ENCODE peak calls at places on chromosomes 13 and 19, in seven cellular contexts. R, I, P, Q, W, L and B are unnamed samples.

GRCh38 chr19:55358943-55359908 is 3.8 kb downstream of the GARIN5B start:
- DNase-seq in R (no peak), I (no peak), P (no peak), Q (no peak), W (no peak), L (no peak), B (peak; percentile 90)

GRCh38 chr13:48828962-48829405 is 146.7 kb upstream of the FNDC3A start:
- DNase-seq in R (no peak), I (no peak), P (no peak), Q (peak; percentile 41), W (no peak), L (no peak), B (peak; percentile 44)

GRCh38 chr13:49635599-49636433 is 7.5 kb downstream of the ARL11 start:
- DNase-seq in R (no peak), I (peak; percentile 19), P (peak; percentile 14), Q (peak; percentile 89), W (peak; percentile 52), L (peak; percentile 57), B (no peak)

GRCh38 chr19:30391554-30392551 is 19.7 kb downstream of the ZNF536 start:
- DNase-seq in R (no peak), I (no peak), P (no peak), Q (peak; percentile 71), W (peak; percentile 95), L (no peak), B (no peak)

GRCh38 chr19:46913852-46914430 is 53.1 kb downstream of the ARHGAP35 start:
- DNase-seq in R (no peak), I (no peak), P (no peak), Q (no peak), W (peak; percentile 69), L (no peak), B (no peak)

GRCh38 chr13:97502691-97503090 is 68.7 kb downstream of the RAP2A start:
- DNase-seq in R (no peak), I (no peak), P (no peak), Q (no peak), W (no peak), L (peak; percentile 28), B (no peak)

GRCh38 chr13:88005188-88005587 is 334.0 kb downstream of the SLITRK5 start:
- DNase-seq in R (no peak), I (no peak), P (no peak), Q (no peak), W (peak; percentile 7), L (no peak), B (peak; percentile 3)

GRCh38 chr13:24619302-24619701 is 60.9 kb upstream of the ATP12A start:
- DNase-seq in R (no peak), I (no peak), P (no peak), Q (no peak), W (no peak), L (no peak), B (no peak)

GRCh38 chr19:38196948-38197656 is 26.9 kb downstream of the DPF1 start:
- DNase-seq in R (no peak), I (no peak), P (no peak), Q (no peak), W (no peak), L (no peak), B (no peak)

GRCh38 chr19:46201413-46202310 is 27.9 kb upstream of the IGFL1 start:
- DNase-seq in R (no peak), I (no peak), P (no peak), Q (no peak), W (no peak), L (no peak), B (peak; percentile 75)

GRCh38 chr13:69912576-69913074 is 195.0 kb upstream of the ATXN8OS start:
- DNase-seq in R (no peak), I (no peak), P (no peak), Q (no peak), W (no peak), L (no peak), B (no peak)

GRCh38 chr13:56561327-56561726 is 579.4 kb upstream of the PRR20A start:
- DNase-seq in R (no peak), I (no peak), P (no peak), Q (peak; percentile 26), W (no peak), L (peak; percentile 35), B (peak; percentile 23)

GRCh38 chr13:73985789-73986188 is 148.4 kb downstream of the KLF12 start:
- DNase-seq in R (no peak), I (no peak), P (no peak), Q (no peak), W (no peak), L (no peak), B (no peak)

GRCh38 chr19:44587863-44588752 is 25.3 kb upstream of the IGSF23 start:
- DNase-seq in R (no peak), I (no peak), P (peak; percentile 96), Q (no peak), W (peak; percentile 94), L (peak; percentile 89), B (peak; percentile 88)
- TF ChIP-seq CTCF in R (no peak), I (no peak), P (peak; percentile 41), Q (peak; percentile 26), W (peak; percentile 59), L (peak; percentile 36), B (peak; percentile 52)

GRCh38 chr13:76884167-76884566 is 2.0 kb downstream of the KCTD12 start:
- DNase-seq in R (peak; percentile 17), I (no peak), P (peak; percentile 29), Q (peak; percentile 77), W (peak; percentile 42), L (peak; percentile 70), B (peak; percentile 65)
- TF ChIP-seq CTCF in R (no peak), I (peak; percentile 34), P (peak; percentile 70), Q (peak; percentile 57), W (peak; percentile 52), L (peak; percentile 61), B (peak; percentile 34)

GRCh38 chr19:12133069-12133468 is 7.1 kb downstream of the ZNF20 start:
- DNase-seq in R (no peak), I (no peak), P (no peak), Q (peak; percentile 51), W (no peak), L (no peak), B (no peak)
- TF ChIP-seq CTCF in R (no peak), I (no peak), P (no peak), Q (no peak), W (no peak), L (no peak), B (no peak)

GRCh38 chr13:78060966-78061365 is 142.3 kb upstream of the EDNRB start:
- DNase-seq in R (no peak), I (no peak), P (no peak), Q (no peak), W (no peak), L (no peak), B (no peak)
- TF ChIP-seq CTCF in R (no peak), I (no peak), P (no peak), Q (no peak), W (no peak), L (no peak), B (no peak)

GRCh38 chr13:100645382-100645781 is 29.2 kb downstream of the TMTC4 start:
- DNase-seq in R (no peak), I (no peak), P (no peak), Q (no peak), W (no peak), L (no peak), B (no peak)

GRCh38 chr13:100646871-100647270 is 27.7 kb downstream of the TMTC4 start:
- DNase-seq in R (no peak), I (no peak), P (no peak), Q (no peak), W (no peak), L (no peak), B (no peak)

GRCh38 chr13:100644328-100644727 is 30.3 kb downstream of the TMTC4 start:
- DNase-seq in R (peak; percentile 20), I (no peak), P (no peak), Q (no peak), W (no peak), L (peak; percentile 18), B (no peak)

GRCh38 chr13:100648354-100648753 is 26.2 kb downstream of the TMTC4 start:
- DNase-seq in R (no peak), I (no peak), P (no peak), Q (no peak), W (peak; percentile 36), L (peak; percentile 21), B (no peak)

DNA sequence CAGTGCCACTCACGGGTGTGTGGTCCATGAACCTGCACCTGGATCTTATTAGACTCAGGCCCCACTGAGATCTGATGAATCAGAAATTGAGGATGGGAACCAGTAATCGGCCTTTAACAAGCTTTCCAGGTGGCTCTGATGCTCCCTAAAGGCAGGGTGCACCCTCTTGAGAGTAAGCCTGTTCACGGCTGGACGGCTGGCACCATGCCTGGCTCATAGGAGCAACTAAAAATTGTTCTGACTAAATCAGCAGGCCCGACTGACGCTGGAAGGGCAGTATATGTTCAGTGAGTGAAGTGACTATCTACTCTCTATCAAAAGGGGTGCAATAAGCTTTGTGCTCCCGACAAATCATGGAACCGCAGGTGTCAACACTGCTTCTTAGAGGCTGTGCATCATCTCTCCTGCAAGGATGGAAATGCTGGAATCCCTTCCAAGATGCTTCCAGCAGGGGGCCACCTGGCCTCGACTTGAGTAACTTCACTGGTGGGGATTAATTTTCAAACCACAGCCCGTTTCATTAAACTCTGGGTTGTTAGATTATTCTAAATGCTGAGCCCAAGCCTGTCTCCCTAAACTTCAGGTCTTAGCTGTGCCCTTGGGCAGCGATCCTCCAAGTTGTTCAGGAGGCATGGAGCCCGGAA is 28.4 kb downstream of the TMTC4 start:
- DNase-seq in R (peak; percentile 30), I (no peak), P (peak; percentile 49), Q (peak; percentile 76), W (peak; percentile 20), L (peak; percentile 60), B (peak; percentile 24)
- TF ChIP-seq CTCF in R (peak; percentile 44), I (peak; percentile 18), P (peak; percentile 82), Q (peak; percentile 67), W (peak; percentile 50), L (peak; percentile 77), B (peak; percentile 47)

DNA sequence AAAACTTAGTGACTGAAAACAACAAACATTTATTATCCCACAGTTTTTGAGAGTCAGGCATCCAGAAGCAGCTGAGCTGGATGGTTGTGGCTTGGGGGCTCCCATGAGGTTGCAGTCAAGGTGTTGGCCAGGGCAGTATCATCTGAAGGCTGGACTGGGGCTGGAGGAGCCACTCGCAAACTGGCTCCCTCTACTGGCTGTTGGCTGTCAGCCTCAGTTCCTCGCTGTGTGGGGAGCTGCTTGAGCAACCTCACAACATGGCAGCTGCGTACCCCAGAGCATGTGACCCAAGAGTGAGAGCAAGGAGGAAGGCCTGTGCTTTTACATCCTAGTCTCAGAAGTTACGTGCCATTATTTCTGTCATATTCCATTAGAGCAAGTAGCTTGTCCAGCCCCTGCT is 9.7 kb downstream of the YJU2 start:
- DNase-seq in R (no peak), I (no peak), P (no peak), Q (peak; percentile 60), W (no peak), L (no peak), B (no peak)
- TF ChIP-seq CTCF in R (no peak), I (no peak), P (peak; percentile 43), Q (peak; percentile 56), W (no peak), L (no peak), B (no peak)

GRCh38 chr19:11597202-11598102 is at the start of gene ZNF627:
- DNase-seq in R (peak; percentile 96), I (peak; percentile 100), P (peak; percentile 99), Q (peak; percentile 100), W (peak; percentile 98), L (peak; percentile 98), B (peak; percentile 99)
- TF ChIP-seq CTCF in R (no peak), I (no peak), P (peak; percentile 38), Q (peak; percentile 17), W (peak; percentile 26), L (peak; percentile 4), B (peak; percentile 5)